ENCODE peak calls at places on chromosomes 11 and 22, in ten cellular contexts. N is AG09309; D is EL; O is EH; L is MM.1S; P is myocyte; S is activated T-cell treated with anti-CD3 and anti-CD28 coated beads, Interleukin-2, amount 50 U/mL, for 1 hour; Z is RWPE1; E is chondrocyte; W is tibial artery. T is an unnamed sample.

GRCh38 chr11:26649884-26650283 is 72.0 kb downstream of the SLC5A12 start:
- DNase-seq in S (no peak), L (peak), D (peak), O (peak), E (no peak), N (peak), P (peak), Z (peak), W (no peak), T (peak)

GRCh38 chr11:2929511-2929879 is 275 bp upstream of the PHLDA2 start:
- DNase-seq in E (peak), W (peak), N (no peak), P (peak), Z (peak), D (peak), L (no peak), S (peak), O (peak), T (peak)

GRCh38 chr11:131668867-131669780 is 298.7 kb downstream of the NTM start:
- DNase-seq in W (peak), O (peak), L (peak), S (peak), Z (peak), E (no peak), D (peak), P (peak), N (no peak), T (peak)

GRCh38 chr22:41909290-41910049 is 5.4 kb downstream of the SHISA8 start:
- DNase-seq in Z (no peak), O (no peak), P (no peak), E (no peak), D (no peak), W (no peak), L (no peak), S (no peak), N (no peak), T (no peak)

GRCh38 chr11:106322111-106322510 is 244.6 kb downstream of the AASDHPPT start:
- DNase-seq in Z (no peak), D (no peak), W (no peak), L (no peak), S (no peak), E (no peak), O (no peak), N (no peak), P (no peak), T (no peak)

GRCh38 chr11:62445314-62445740 is 26.5 kb downstream of the SCGB1A1 start:
- DNase-seq in S (no peak), N (no peak), L (no peak), Z (no peak), D (no peak), P (no peak), O (peak), E (no peak), W (no peak), T (no peak)

GRCh38 chr22:42914511-42915076 is 57.5 kb upstream of the ARFGAP3 start:
- DNase-seq in W (no peak), D (no peak), L (no peak), S (no peak), N (no peak), P (peak), E (no peak), Z (no peak), O (no peak), T (no peak)

GRCh38 chr22:39524089-39524752 is 3.9 kb downstream of the ATF4 start:
- DNase-seq in O (peak), Z (no peak), W (no peak), N (no peak), E (no peak), L (no peak), P (no peak), S (no peak), D (peak), T (no peak)

GRCh38 chr11:114008331-114008730 is 33.4 kb downstream of the HTR3A start:
- DNase-seq in P (no peak), D (no peak), Z (no peak), O (no peak), L (no peak), E (no peak), S (no peak), N (no peak), W (no peak), T (no peak)

GRCh38 chr11:104625246-104625645 is 273.0 kb downstream of the CASP12 start:
- DNase-seq in E (no peak), S (no peak), O (peak), W (no peak), D (peak), L (no peak), P (peak), Z (peak), N (no peak), T (peak)

GRCh38 chr11:27183672-27184457 is 143.2 kb downstream of the BBOX1 start:
- DNase-seq in E (no peak), N (peak), Z (peak), W (no peak), O (peak), P (peak), S (no peak), D (peak), L (peak), T (peak)

GRCh38 chr11:70931430-70931829 is 320.9 kb downstream of the SHANK2 start:
- DNase-seq in L (no peak), E (no peak), P (no peak), S (no peak), Z (no peak), N (no peak), D (no peak), W (no peak), O (no peak), T (no peak)

GRCh38 chr11:73344191-73344607 is 32.0 kb upstream of the RELT start:
- DNase-seq in W (peak), D (no peak), O (no peak), N (no peak), Z (no peak), E (no peak), S (no peak), L (no peak), P (peak), T (no peak)

GRCh38 chr22:25202290-25202921 is 2.7 kb downstream of the CRYBB3 start:
- DNase-seq in P (peak), L (peak), Z (peak), W (no peak), E (peak), O (peak), N (peak), D (peak), S (peak), T (peak)

GRCh38 chr11:70790671-70791300 is 392.5 kb downstream of the CTTN start:
- DNase-seq in P (no peak), D (no peak), W (no peak), S (no peak), L (no peak), E (no peak), N (no peak), O (no peak), Z (no peak), T (no peak)

GRCh38 chr22:46149493-46149997 is 781 bp upstream of the PPARA start:
- DNase-seq in S (peak), N (no peak), Z (no peak), E (no peak), P (peak), W (peak), O (peak), D (no peak), L (peak), T (no peak)

GRCh38 chr22:20242393-20243175 is 25.5 kb downstream of the RTN4R start:
- DNase-seq in Z (no peak), S (peak), O (no peak), P (no peak), E (no peak), L (no peak), D (no peak), N (no peak), W (no peak), T (no peak)

GRCh38 chr11:129620705-129621104 is 194.9 kb upstream of the TMEM45B start:
- DNase-seq in E (no peak), O (no peak), D (no peak), W (no peak), S (no peak), Z (peak), P (no peak), L (no peak), N (no peak), T (peak)

GRCh38 chr22:44988671-44989070 is 21.1 kb downstream of the PHF21B start:
- DNase-seq in S (no peak), Z (no peak), E (no peak), N (no peak), P (peak), W (no peak), O (peak), L (no peak), D (no peak), T (no peak)

GRCh38 chr22:33601062-33601461 is 319.2 kb downstream of the LARGE1 start:
- DNase-seq in P (no peak), E (no peak), L (no peak), O (no peak), D (no peak), W (no peak), Z (no peak), S (no peak), N (no peak), T (no peak)

GRCh38 chr11:62689421-62690183 is at the start of gene LRRN4CL:
- DNase-seq in S (no peak), P (peak), Z (peak), W (peak), L (no peak), E (no peak), O (peak), D (peak), N (peak), T (peak)

GRCh38 chr11:3781423-3781822 is 15.9 kb downstream of the NUP98 start:
- DNase-seq in S (no peak), P (no peak), E (no peak), Z (peak), N (no peak), O (peak), W (no peak), D (peak), L (no peak), T (peak)

GRCh38 chr11:96246718-96247540 is 96.1 kb downstream of the MAML2 start:
- DNase-seq in O (peak), W (no peak), E (no peak), S (no peak), L (no peak), D (no peak), P (peak), Z (no peak), N (peak), T (peak)

T was measured in epithelial cell of esophagus.